ENCODE peak calls at places on chromosomes 7 and 10, in four cellular contexts. G is ovary, D is RWPE2, R is heart left ventricle. N is an unnamed sample.

GRCh38 chr10:127039435-127039834 is 134.2 kb downstream of the DOCK1 start:
- DNase-seq in G (no peak), D (no peak), R (no peak), N (no peak)

GRCh38 chr7:117690147-117690546 is 183.1 kb downstream of the CTTNBP2 start:
- DNase-seq in G (no peak), D (no peak), R (no peak), N (no peak)

GRCh38 chr10:66925896-66926719 is at the start of gene LRRTM3:
- DNase-seq in G (peak; percentile 42), D (no peak), R (peak; percentile 31), N (peak; percentile 58)

GRCh38 chr7:30906520-30907240 is 5.0 kb upstream of the AQP1 start:
- DNase-seq in G (no peak), D (no peak), R (no peak), N (no peak)

GRCh38 chr7:138126928-138127327 is 50.7 kb downstream of the AKR1D1 start:
- DNase-seq in G (no peak), D (no peak), R (no peak), N (no peak)

GRCh38 chr7:45070254-45070642 is 18.5 kb downstream of the NACAD start:
- DNase-seq in G (no peak), D (no peak), R (no peak), N (no peak)

GRCh38 chr7:127504715-127505114 is 80.7 kb downstream of the GCC1 start:
- DNase-seq in G (no peak), D (no peak), R (peak; percentile 20), N (peak; percentile 44)

GRCh38 chr7:55155351-55156117 is 136.7 kb downstream of the EGFR start:
- DNase-seq in G (no peak), D (no peak), R (no peak), N (no peak)

GRCh38 chr7:41685684-41686083 is 17.2 kb downstream of the INHBA start:
- DNase-seq in G (no peak), D (no peak), R (no peak), N (no peak)

GRCh38 chr10:58508316-58508715 is 4.4 kb upstream of the BICC1 start:
- DNase-seq in G (no peak), D (no peak), R (no peak), N (no peak)

GRCh38 chr7:91941450-91941849 is 788 bp downstream of the AKAP9 start:
- DNase-seq in G (peak; percentile 22), D (no peak), R (peak; percentile 77), N (peak; percentile 22)

GRCh38 chr10:14648042-14648765 is 126.5 kb downstream of the FAM107B start:
- DNase-seq in G (no peak), D (no peak), R (peak; percentile 70), N (no peak)

GRCh38 chr10:123788981-123789380 is 102.6 kb downstream of the CPXM2 start:
- DNase-seq in G (no peak), D (no peak), R (no peak), N (peak; percentile 1)

GRCh38 chr10:78763651-78764395 is 304.9 kb upstream of the ZMIZ1 start:
- DNase-seq in G (peak; percentile 86), D (no peak), R (peak; percentile 63), N (no peak)

GRCh38 chr10:19946791-19947190 is 130.6 kb downstream of the PLXDC2 start:
- DNase-seq in G (no peak), D (no peak), R (no peak), N (no peak)

GRCh38 chr10:7872041-7872442 is 53.7 kb downstream of the TAF3 start:
- DNase-seq in G (no peak), D (no peak), R (no peak), N (peak; percentile 22)

GRCh38 chr10:12925845-12926244 is 75.7 kb downstream of the CCDC3 start:
- DNase-seq in G (no peak), D (no peak), R (no peak), N (no peak)

GRCh38 chr7:101818699-101819071 is 1.3 kb downstream of the CUX1 start:
- DNase-seq in G (no peak), D (no peak), R (no peak), N (peak; percentile 58)

GRCh38 chr7:114708646-114709045 is 213.2 kb upstream of the MDFIC start:
- DNase-seq in G (no peak), D (no peak), R (no peak), N (peak; percentile 13)

GRCh38 chr7:41107330-41107937 is 595.5 kb downstream of the INHBA start:
- DNase-seq in G (no peak), D (peak; percentile 96), R (no peak), N (no peak)

GRCh38 chr7:151299940-151300665 is 41.5 kb upstream of the NUB1 start:
- DNase-seq in G (no peak), D (no peak), R (no peak), N (no peak)

GRCh38 chr10:132496360-132497082 is 41.1 kb upstream of the INPP5A start:
- DNase-seq in G (no peak), D (peak; percentile 42), R (no peak), N (peak; percentile 38)

GRCh38 chr10:48651839-48652238 is 32.8 kb upstream of the WDFY4 start:
- DNase-seq in G (no peak), D (no peak), R (no peak), N (no peak)

GRCh38 chr7:77571791-77572190 is 34.7 kb downstream of the PTPN12 start:
- DNase-seq in G (no peak), D (no peak), R (no peak), N (no peak)

GRCh38 chr10:79435271-79436065 is 10.0 kb downstream of the ZCCHC24 start:
- DNase-seq in G (peak; percentile 73), D (no peak), R (peak; percentile 75), N (peak; percentile 74)

GRCh38 chr7:26265499-26266075 is 26.1 kb upstream of the SNX10 start:
- DNase-seq in G (no peak), D (no peak), R (no peak), N (no peak)

GRCh38 chr10:19931886-19932285 is 115.7 kb downstream of the PLXDC2 start:
- DNase-seq in G (no peak), D (no peak), R (no peak), N (no peak)

GRCh38 chr7:137704723-137705122 is 142.1 kb downstream of the DGKI start:
- DNase-seq in G (no peak), D (no peak), R (no peak), N (no peak)

GRCh38 chr10:34305189-34305588 is 509.9 kb downstream of the PARD3 start:
- DNase-seq in G (no peak), D (no peak), R (no peak), N (peak; percentile 36)

GRCh38 chr7:2062648-2063047 is 170.1 kb downstream of the MAD1L1 start:
- DNase-seq in G (no peak), D (no peak), R (no peak), N (no peak)

GRCh38 chr7:1946025-1946424 is 275.9 kb downstream of the ELFN1 start:
- DNase-seq in G (peak; percentile 6), D (peak; percentile 45), R (no peak), N (no peak)

GRCh38 chr7:132577206-132578049 is 1.2 kb upstream of the PLXNA4 start:
- DNase-seq in G (peak; percentile 85), D (no peak), R (peak; percentile 84), N (peak; percentile 94)

GRCh38 chr7:90877201-90877600 is 281.1 kb downstream of the CDK14 start:
- DNase-seq in G (no peak), D (no peak), R (no peak), N (no peak)

GRCh38 chr10:127919418-127920191 is 12.7 kb downstream of the PTPRE start:
- DNase-seq in G (no peak), D (no peak), R (no peak), N (peak; percentile 73)

GRCh38 chr7:8435120-8435519 is 1.7 kb downstream of the NXPH1 start:
- DNase-seq in G (no peak), D (no peak), R (no peak), N (peak; percentile 75)

GRCh38 chr10:7085147-7085912 is 325.5 kb downstream of the SFMBT2 start:
- DNase-seq in G (no peak), D (no peak), R (no peak), N (no peak)

DNA sequence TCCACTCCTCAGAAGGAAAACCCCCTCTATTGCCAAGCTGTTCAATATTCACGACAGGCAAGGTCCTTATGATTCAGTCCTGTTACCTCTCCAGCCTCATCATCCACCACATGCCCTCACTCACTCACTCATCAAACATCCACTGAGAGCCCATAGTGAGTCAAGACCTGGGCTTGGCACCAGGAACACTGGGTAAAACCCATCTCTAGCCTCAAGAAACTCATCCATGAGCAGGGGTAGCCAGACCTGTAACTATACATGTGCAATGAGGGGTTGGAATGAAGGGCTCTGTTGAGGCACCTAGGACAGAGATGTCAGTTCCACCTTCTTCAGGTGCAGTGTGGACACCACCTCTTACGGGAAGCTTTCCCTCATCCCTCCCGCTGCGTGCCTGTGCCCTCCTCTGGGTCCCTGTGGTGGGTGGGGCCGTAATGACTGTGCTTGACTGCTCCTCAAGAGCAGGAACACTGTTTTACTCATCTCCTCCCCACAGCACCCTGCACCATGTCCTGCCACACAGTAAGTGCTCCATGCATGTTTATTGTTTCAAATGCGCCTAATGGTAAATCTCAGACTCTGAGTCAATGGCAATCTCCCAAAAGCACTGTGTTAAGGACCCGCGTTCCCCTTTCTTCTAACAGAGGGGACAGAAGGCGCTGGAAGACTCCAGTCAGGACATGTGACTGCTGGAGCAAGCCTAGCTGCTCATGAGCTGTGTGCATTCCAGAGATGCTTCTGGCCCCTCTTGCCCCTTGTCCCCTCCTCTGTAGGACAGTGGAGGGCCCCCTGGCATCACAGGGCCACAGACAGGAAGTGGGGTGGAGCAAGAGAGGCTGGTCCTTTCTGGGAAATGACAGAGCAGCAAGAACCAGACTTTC is 95.4 kb downstream of the HIPK2 start:
- DNase-seq in G (no peak), D (no peak), R (no peak), N (peak; percentile 26)
- H3K4me3 ChIP-seq in G (no peak overlapping the region), D (no peak overlapping the region), R (no peak overlapping the region), N (no peak overlapping the region)

GRCh38 chr10:627032-627992 is 62.2 kb downstream of the DIP2C start:
- DNase-seq in G (no peak), D (no peak), R (no peak), N (no peak)
- H3K27me3 ChIP-seq in G (no peaks in the 10 kb centered on the region), D (no peaks in the 10 kb centered on the region), R (no peaks in the 10 kb centered on the region), N (no peaks in the 10 kb centered on the region)

GRCh38 chr10:99781734-99782429 is 558 bp upstream of the ABCC2 start:
- DNase-seq in G (no peak), D (no peak), R (no peak), N (no peak)

GRCh38 chr10:99775850-99776249 is 6.6 kb upstream of the ABCC2 start:
- DNase-seq in G (no peak), D (no peak), R (no peak), N (no peak)

GRCh38 chr10:99782447-99783286 is at the start of gene ABCC2:
- DNase-seq in G (no peak), D (no peak), R (no peak), N (no peak)

GRCh38 chr10:99777918-99778716 is 4.3 kb upstream of the ABCC2 start:
- DNase-seq in G (no peak), D (no peak), R (no peak), N (peak; percentile 26)

DNA sequence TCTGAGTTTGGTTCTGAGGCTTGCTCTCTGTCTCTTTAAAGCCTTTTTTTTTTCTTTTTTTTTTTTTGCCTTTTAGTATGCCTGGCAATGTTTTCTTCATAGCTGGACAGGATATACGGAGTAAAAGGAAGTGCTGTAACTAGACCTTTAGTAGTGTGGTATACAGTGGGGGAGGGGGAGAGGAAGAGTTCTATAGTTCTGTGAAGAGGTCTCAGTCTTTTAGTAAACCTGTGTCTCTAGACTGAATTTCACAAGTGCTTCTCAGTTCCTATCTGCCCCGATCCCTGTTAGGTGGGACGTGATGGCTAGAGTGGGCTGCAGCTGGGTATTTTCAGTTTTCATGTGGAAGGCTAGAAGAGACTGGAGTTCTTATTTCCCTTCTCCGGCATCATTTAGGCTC is 3.1 kb upstream of the ABCC2 start:
- DNase-seq in G (no peak), D (no peak), R (no peak), N (no peak)
- H3K4me3 ChIP-seq in G (no peak overlapping the region), D (peak overlapping the region; percentile 2), R (no peak overlapping the region), N (no peak overlapping the region)

GRCh38 chr10:43286076-43286805 is 19.4 kb upstream of the RASGEF1A start:
- DNase-seq in G (no peak), D (no peak), R (no peak), N (no peak)
- H3K27me3 ChIP-seq in G (no peaks in the 10 kb centered on the region), D (no peaks in the 10 kb centered on the region), R (peaks cover 22% of the 10 kb centered on the region), N (peaks cover 8% of the 10 kb centered on the region)